ENCODE peak calls at places on chromosome 15, in six cellular contexts. C, Q, Y, P, S and Z are unnamed samples.

GRCh38 chr15:25777047-25777446 is 86.1 kb downstream of the ATP10A start:
- DNase-seq in C (no peak), Q (no peak), Y (no peak), P (no peak), S (no peak), Z (no peak)

GRCh38 chr15:60213377-60214010 is 184.3 kb downstream of the ANXA2 start:
- DNase-seq in C (no peak), Q (no peak), Y (no peak), P (no peak), S (no peak), Z (no peak)

GRCh38 chr15:99105516-99106341 is 849 bp downstream of the SYNM start:
- DNase-seq in C (no peak), Q (peak; percentile 14), Y (peak; percentile 62), P (peak; percentile 41), S (peak; percentile 92), Z (peak; percentile 81)

GRCh38 chr15:51760805-51761204 is 9.4 kb downstream of the TMOD2 start:
- DNase-seq in C (peak; percentile 6), Q (no peak), Y (no peak), P (no peak), S (no peak), Z (no peak)

GRCh38 chr15:96160269-96160668 is 170.2 kb upstream of the NR2F2 start:
- DNase-seq in C (no peak), Q (no peak), Y (no peak), P (no peak), S (no peak), Z (no peak)

GRCh38 chr15:49627407-49627877 is 6.6 kb downstream of the DTWD1 start:
- DNase-seq in C (no peak), Q (no peak), Y (no peak), P (no peak), S (no peak), Z (no peak)

GRCh38 chr15:90071220-90071807 is 31.0 kb downstream of the IDH2 start:
- DNase-seq in C (peak; percentile 74), Q (peak; percentile 72), Y (peak; percentile 75), P (peak; percentile 66), S (peak; percentile 92), Z (peak; percentile 76)

GRCh38 chr15:49282366-49282765 is 112.3 kb downstream of the GALK2 start:
- DNase-seq in C (no peak), Q (no peak), Y (no peak), P (no peak), S (no peak), Z (no peak)

GRCh38 chr15:43168192-43169107 is 16.8 kb upstream of the CCNDBP1 start:
- DNase-seq in C (no peak), Q (no peak), Y (no peak), P (no peak), S (peak; percentile 14), Z (no peak)

GRCh38 chr15:45640610-45641009 is 5.8 kb downstream of the SQOR start:
- DNase-seq in C (no peak), Q (no peak), Y (no peak), P (no peak), S (no peak), Z (no peak)

GRCh38 chr15:68556139-68556990 is 22.4 kb upstream of the CORO2B start:
- DNase-seq in C (no peak), Q (no peak), Y (no peak), P (no peak), S (no peak), Z (no peak)

GRCh38 chr15:74821790-74822158 is 4.7 kb upstream of the CPLX3 start:
- DNase-seq in C (no peak), Q (no peak), Y (no peak), P (no peak), S (no peak), Z (no peak)

GRCh38 chr15:74960286-74960685 is 3.7 kb upstream of the RPP25 start:
- DNase-seq in C (no peak), Q (no peak), Y (no peak), P (no peak), S (peak; percentile 69), Z (no peak)

GRCh38 chr15:49693491-49693890 is 72.6 kb downstream of the DTWD1 start:
- DNase-seq in C (no peak), Q (no peak), Y (no peak), P (no peak), S (no peak), Z (no peak)

GRCh38 chr15:70512772-70513362 is 250.5 kb downstream of the UACA start:
- DNase-seq in C (peak; percentile 80), Q (peak; percentile 40), Y (peak; percentile 76), P (peak; percentile 25), S (peak; percentile 96), Z (no peak)

GRCh38 chr15:39661776-39662175 is 80.9 kb downstream of the THBS1 start:
- DNase-seq in C (no peak), Q (no peak), Y (no peak), P (no peak), S (no peak), Z (no peak)

GRCh38 chr15:91965501-91966180 is 112.1 kb downstream of the SLCO3A1 start:
- DNase-seq in C (no peak), Q (no peak), Y (no peak), P (no peak), S (peak; percentile 30), Z (no peak)

GRCh38 chr15:79897701-79898113 is 893 bp upstream of the MTHFS start:
- DNase-seq in C (peak; percentile 10), Q (no peak), Y (peak; percentile 51), P (no peak), S (no peak), Z (no peak)

GRCh38 chr15:65724479-65724878 is 67.6 kb downstream of the DENND4A start:
- DNase-seq in C (no peak), Q (no peak), Y (no peak), P (no peak), S (no peak), Z (no peak)

GRCh38 chr15:77418341-77419049 is 1.4 kb downstream of the PEAK1 start:
- DNase-seq in C (no peak), Q (no peak), Y (no peak), P (no peak), S (no peak), Z (no peak)

GRCh38 chr15:63401078-63401477 is 19.4 kb upstream of the CA12 start:
- DNase-seq in C (no peak), Q (no peak), Y (no peak), P (no peak), S (no peak), Z (no peak)

GRCh38 chr15:32870240-32871033 is 152.6 kb downstream of the GREM1 start:
- DNase-seq in C (peak; percentile 6), Q (no peak), Y (peak; percentile 24), P (no peak), S (no peak), Z (no peak)

GRCh38 chr15:96354731-96355560 is 24.4 kb downstream of the NR2F2 start:
- DNase-seq in C (peak; percentile 85), Q (no peak), Y (no peak), P (no peak), S (no peak), Z (no peak)

GRCh38 chr15:92247649-92248242 is 145.9 kb upstream of the ST8SIA2 start:
- DNase-seq in C (no peak), Q (no peak), Y (no peak), P (no peak), S (no peak), Z (no peak)

GRCh38 chr15:82545478-82545877 is 5.2 kb upstream of the RPS17 start:
- DNase-seq in C (no peak), Q (no peak), Y (no peak), P (no peak), S (no peak), Z (no peak)

GRCh38 chr15:61195116-61196002 is 33.7 kb downstream of the RORA start:
- DNase-seq in C (peak; percentile 44), Q (no peak), Y (peak; percentile 11), P (peak; percentile 11), S (peak; percentile 72), Z (no peak)

GRCh38 chr15:91912336-91912735 is 58.8 kb downstream of the SLCO3A1 start:
- DNase-seq in C (no peak), Q (no peak), Y (no peak), P (no peak), S (peak; percentile 55), Z (no peak)

GRCh38 chr15:82105458-82106205 is 59.8 kb upstream of the MEX3B start:
- DNase-seq in C (no peak), Q (no peak), Y (no peak), P (no peak), S (no peak), Z (no peak)

GRCh38 chr15:77739591-77740378 is 107.1 kb upstream of the LINGO1 start:
- DNase-seq in C (no peak), Q (no peak), Y (no peak), P (no peak), S (no peak), Z (no peak)

GRCh38 chr15:40358492-40359353 is 704 bp downstream of the DISP2 start:
- DNase-seq in C (no peak), Q (no peak), Y (peak; percentile 27), P (peak; percentile 24), S (peak; percentile 66), Z (peak; percentile 76)

GRCh38 chr15:88650556-88650955 is 11.7 kb downstream of the ISG20 start:
- DNase-seq in C (no peak), Q (no peak), Y (no peak), P (no peak), S (no peak), Z (no peak)

GRCh38 chr15:77532067-77532710 is 100.5 kb downstream of the LINGO1 start:
- DNase-seq in C (no peak), Q (no peak), Y (no peak), P (no peak), S (no peak), Z (no peak)

GRCh38 chr15:50192926-50193595 is 11.1 kb downstream of the SLC27A2 start:
- DNase-seq in C (no peak), Q (no peak), Y (no peak), P (no peak), S (no peak), Z (no peak)

GRCh38 chr15:25248583-25249235 is 190.1 kb downstream of the UBE3A start:
- DNase-seq in C (no peak), Q (no peak), Y (no peak), P (no peak), S (no peak), Z (peak; percentile 2)

GRCh38 chr15:72604794-72605193 is 49.7 kb upstream of the GOLGA6B start:
- DNase-seq in C (peak; percentile 20), Q (no peak), Y (no peak), P (no peak), S (no peak), Z (no peak)

GRCh38 chr15:28902856-28903255 is 17.1 kb downstream of the APBA2 start:
- DNase-seq in C (no peak), Q (no peak), Y (no peak), P (no peak), S (no peak), Z (no peak)

GRCh38 chr15:81221449-81221848 is 24.8 kb downstream of the IL16 start:
- DNase-seq in C (no peak), Q (no peak), Y (no peak), P (no peak), S (no peak), Z (no peak)

GRCh38 chr15:90200534-90201139 is 493 bp upstream of the SEMA4B start:
- DNase-seq in C (no peak), Q (no peak), Y (no peak), P (no peak), S (peak; percentile 20), Z (no peak)

GRCh38 chr15:51864408-51865056 is 35.1 kb downstream of the TMOD3 start:
- DNase-seq in C (no peak), Q (no peak), Y (no peak), P (no peak), S (no peak), Z (no peak)